ENCODE peak calls at places on chromosomes 6 and 20, in six cellular contexts. G, O, F, P, Y and I are unnamed samples.

GRCh38 chr6:85798934-85799490 is 156.3 kb upstream of the SYNCRIP start:
- DNase-seq in G (peak; percentile 42), O (no peak), F (no peak), P (no peak), Y (no peak), I (no peak)

GRCh38 chr6:118578617-118579016 is 30.5 kb downstream of the PLN start:
- DNase-seq in G (no peak), O (no peak), F (no peak), P (no peak), Y (no peak), I (no peak)

GRCh38 chr6:95133578-95133977 is 443.8 kb upstream of the MANEA start:
- DNase-seq in G (peak; percentile 68), O (peak; percentile 11), F (no peak), P (no peak), Y (no peak), I (peak; percentile 8)

GRCh38 chr6:168690271-168690670 is 249.3 kb downstream of the SMOC2 start:
- DNase-seq in G (no peak), O (no peak), F (no peak), P (no peak), Y (no peak), I (no peak)

GRCh38 chr6:29941476-29941875 is 856 bp upstream of the HLA-A start:
- DNase-seq in G (peak; percentile 34), O (no peak), F (no peak), P (no peak), Y (no peak), I (no peak)

GRCh38 chr6:17628873-17629272 is 28.8 kb downstream of the FAM8A1 start:
- DNase-seq in G (no peak), O (no peak), F (no peak), P (no peak), Y (no peak), I (no peak)

GRCh38 chr6:41739041-41739440 is 3.6 kb upstream of the TFEB start:
- DNase-seq in G (no peak), O (no peak), F (peak; percentile 93), P (no peak), Y (no peak), I (peak; percentile 77)

GRCh38 chr6:41647061-41647511 is 8.8 kb downstream of the MDFI start:
- DNase-seq in G (no peak), O (no peak), F (no peak), P (no peak), Y (no peak), I (no peak)

GRCh38 chr6:157047328-157047727 is 270.1 kb downstream of the ARID1B start:
- DNase-seq in G (no peak), O (no peak), F (no peak), P (no peak), Y (no peak), I (no peak)

GRCh38 chr6:42390228-42390934 is 61.3 kb downstream of the TRERF1 start:
- DNase-seq in G (no peak), O (no peak), F (no peak), P (peak; percentile 65), Y (no peak), I (no peak)

GRCh38 chr6:4714961-4715501 is 61.2 kb upstream of the CDYL start:
- DNase-seq in G (peak; percentile 78), O (no peak), F (no peak), P (no peak), Y (no peak), I (no peak)

GRCh38 chr20:62014889-62015375 is 50.7 kb downstream of the TAF4 start:
- DNase-seq in G (peak; percentile 39), O (no peak), F (no peak), P (no peak), Y (no peak), I (no peak)

GRCh38 chr6:43389713-43390265 is 20.3 kb upstream of the ZNF318 start:
- DNase-seq in G (no peak), O (no peak), F (no peak), P (no peak), Y (no peak), I (no peak)

GRCh38 chr6:137277971-137278602 is 58.9 kb upstream of the IFNGR1 start:
- DNase-seq in G (peak; percentile 72), O (peak; percentile 22), F (peak; percentile 98), P (no peak), Y (no peak), I (peak; percentile 97)

GRCh38 chr6:52536424-52536916 is 40.4 kb downstream of the TRAM2 start:
- DNase-seq in G (no peak), O (no peak), F (no peak), P (no peak), Y (no peak), I (no peak)

GRCh38 chr6:47455533-47456209 is 21.9 kb upstream of the CD2AP start:
- DNase-seq in G (peak; percentile 74), O (no peak), F (no peak), P (no peak), Y (no peak), I (no peak)

GRCh38 chr6:17059022-17059421 is 42.8 kb upstream of the STMND1 start:
- DNase-seq in G (no peak), O (no peak), F (no peak), P (no peak), Y (peak; percentile 11), I (no peak)

GRCh38 chr6:5260661-5261544 is at the start of the genes FARS2 and LYRM4:
- DNase-seq in G (peak; percentile 93), O (peak; percentile 92), F (peak; percentile 95), P (peak; percentile 87), Y (peak; percentile 89), I (peak; percentile 85)

GRCh38 chr6:90383212-90383611 is 86.6 kb upstream of the BACH2 start:
- DNase-seq in G (no peak), O (no peak), F (no peak), P (no peak), Y (no peak), I (no peak)

GRCh38 chr20:34475979-34476736 is 40.1 kb upstream of the DYNLRB1 start:
- DNase-seq in G (peak; percentile 21), O (peak; percentile 60), F (peak; percentile 55), P (peak; percentile 33), Y (peak; percentile 28), I (peak; percentile 24)

GRCh38 chr20:60026010-60026409 is 67.8 kb downstream of the CDH26 start:
- DNase-seq in G (no peak), O (no peak), F (peak; percentile 23), P (no peak), Y (no peak), I (no peak)